ENCODE peak calls at places on chromosomes 4 and X, in ten cellular contexts. One of them, this sample, is unnamed.

GRCh38 chr4:33696066-33696465 is 2548.2 kb downstream of the ARAP2 start:
- DNase-seq in spleen: no peak
- DNase-seq in breast epithelium: no peak
- DNase-seq in tibial nerve: no peak
- DNase-seq in transverse colon: no peak
- DNase-seq in A549: no peak
- DNase-seq in heart left ventricle: no peak
- DNase-seq in right lobe of liver: no peak
- DNase-seq in sigmoid colon: no peak
- DNase-seq in esophagus squamous epithelium: no peak
- DNase-seq in this sample: no peak

GRCh38 chr4:80709082-80709869 is 321.2 kb upstream of the BMP3 start:
- DNase-seq in right lobe of liver: no peak
- DNase-seq in sigmoid colon: no peak
- DNase-seq in transverse colon: no peak
- DNase-seq in spleen: no peak
- DNase-seq in esophagus squamous epithelium: no peak
- DNase-seq in A549: no peak
- DNase-seq in breast epithelium: no peak
- DNase-seq in heart left ventricle: no peak
- DNase-seq in tibial nerve: no peak
- DNase-seq in this sample: no peak

GRCh38 chr4:106541253-106541652 is 172.7 kb upstream of the GIMD1 start:
- DNase-seq in esophagus squamous epithelium: no peak
- DNase-seq in A549: no peak
- DNase-seq in spleen: no peak
- DNase-seq in heart left ventricle: no peak
- DNase-seq in sigmoid colon: no peak
- DNase-seq in right lobe of liver: no peak
- DNase-seq in breast epithelium: no peak
- DNase-seq in transverse colon: no peak
- DNase-seq in tibial nerve: no peak
- DNase-seq in this sample: no peak

GRCh38 chr4:183563874-183564273 is 59.0 kb downstream of the ING2 start:
- DNase-seq in right lobe of liver: no peak
- DNase-seq in sigmoid colon: no peak
- DNase-seq in esophagus squamous epithelium: no peak
- DNase-seq in tibial nerve: peak
- DNase-seq in spleen: no peak
- DNase-seq in heart left ventricle: no peak
- DNase-seq in A549: no peak
- DNase-seq in transverse colon: no peak
- DNase-seq in breast epithelium: peak
- DNase-seq in this sample: no peak

GRCh38 chr4:7017446-7018048 is 25.6 kb upstream of the TADA2B start:
- DNase-seq in right lobe of liver: no peak
- DNase-seq in sigmoid colon: no peak
- DNase-seq in spleen: no peak
- DNase-seq in transverse colon: no peak
- DNase-seq in tibial nerve: no peak
- DNase-seq in esophagus squamous epithelium: no peak
- DNase-seq in A549: no peak
- DNase-seq in heart left ventricle: no peak
- DNase-seq in breast epithelium: no peak
- DNase-seq in this sample: no peak

GRCh38 chr4:100049872-100050271 is 99.8 kb upstream of the H2AZ1 start:
- DNase-seq in transverse colon: no peak
- DNase-seq in heart left ventricle: no peak
- DNase-seq in esophagus squamous epithelium: no peak
- DNase-seq in sigmoid colon: no peak
- DNase-seq in right lobe of liver: no peak
- DNase-seq in spleen: no peak
- DNase-seq in breast epithelium: no peak
- DNase-seq in tibial nerve: no peak
- DNase-seq in A549: no peak
- DNase-seq in this sample: no peak

GRCh38 chr4:172813359-172813923 is 355.2 kb upstream of the GALNT7 start:
- DNase-seq in right lobe of liver: no peak
- DNase-seq in esophagus squamous epithelium: no peak
- DNase-seq in sigmoid colon: no peak
- DNase-seq in tibial nerve: no peak
- DNase-seq in spleen: no peak
- DNase-seq in transverse colon: no peak
- DNase-seq in breast epithelium: no peak
- DNase-seq in A549: no peak
- DNase-seq in heart left ventricle: no peak
- DNase-seq in this sample: no peak

GRCh38 chr4:5810151-5810550 is 82.7 kb downstream of the CRMP1 start:
- DNase-seq in breast epithelium: no peak
- DNase-seq in transverse colon: no peak
- DNase-seq in esophagus squamous epithelium: no peak
- DNase-seq in right lobe of liver: no peak
- DNase-seq in tibial nerve: no peak
- DNase-seq in A549: no peak
- DNase-seq in heart left ventricle: no peak
- DNase-seq in spleen: peak
- DNase-seq in sigmoid colon: peak
- DNase-seq in this sample: peak

GRCh38 chr4:22490718-22491330 is 25.0 kb downstream of the ADGRA3 start:
- DNase-seq in heart left ventricle: no peak
- DNase-seq in A549: no peak
- DNase-seq in esophagus squamous epithelium: no peak
- DNase-seq in tibial nerve: no peak
- DNase-seq in right lobe of liver: no peak
- DNase-seq in spleen: no peak
- DNase-seq in sigmoid colon: no peak
- DNase-seq in breast epithelium: no peak
- DNase-seq in transverse colon: peak
- DNase-seq in this sample: peak

GRCh38 chrX:124726881-124727280 is 380.5 kb downstream of the SH2D1A start:
- DNase-seq in spleen: no peak
- DNase-seq in right lobe of liver: no peak
- DNase-seq in heart left ventricle: no peak
- DNase-seq in A549: no peak
- DNase-seq in transverse colon: no peak
- DNase-seq in esophagus squamous epithelium: no peak
- DNase-seq in breast epithelium: no peak
- DNase-seq in tibial nerve: no peak
- DNase-seq in sigmoid colon: no peak
- DNase-seq in this sample: no peak

GRCh38 chrX:139924696-139925094 is 8.2 kb downstream of the ATP11C start:
- DNase-seq in tibial nerve: no peak
- DNase-seq in sigmoid colon: no peak
- DNase-seq in breast epithelium: no peak
- DNase-seq in esophagus squamous epithelium: no peak
- DNase-seq in spleen: no peak
- DNase-seq in transverse colon: no peak
- DNase-seq in right lobe of liver: no peak
- DNase-seq in heart left ventricle: no peak
- DNase-seq in A549: no peak
- DNase-seq in this sample: no peak

GRCh38 chr4:28444886-28445496 is 1584.3 kb downstream of the STIM2 start:
- DNase-seq in A549: no peak
- DNase-seq in spleen: no peak
- DNase-seq in tibial nerve: no peak
- DNase-seq in esophagus squamous epithelium: no peak
- DNase-seq in heart left ventricle: no peak
- DNase-seq in right lobe of liver: no peak
- DNase-seq in transverse colon: no peak
- DNase-seq in sigmoid colon: no peak
- DNase-seq in breast epithelium: no peak
- DNase-seq in this sample: no peak

GRCh38 chr4:47011189-47011518 is 17.8 kb upstream of the GABRA4 start:
- DNase-seq in right lobe of liver: no peak
- DNase-seq in sigmoid colon: no peak
- DNase-seq in spleen: no peak
- DNase-seq in esophagus squamous epithelium: no peak
- DNase-seq in heart left ventricle: no peak
- DNase-seq in transverse colon: no peak
- DNase-seq in breast epithelium: no peak
- DNase-seq in A549: no peak
- DNase-seq in tibial nerve: no peak
- DNase-seq in this sample: no peak

GRCh38 chrX:78708830-78709229 is 38.7 kb upstream of the LPAR4 start:
- DNase-seq in esophagus squamous epithelium: no peak
- DNase-seq in A549: no peak
- DNase-seq in transverse colon: no peak
- DNase-seq in heart left ventricle: no peak
- DNase-seq in tibial nerve: peak
- DNase-seq in sigmoid colon: peak
- DNase-seq in breast epithelium: no peak
- DNase-seq in right lobe of liver: no peak
- DNase-seq in spleen: no peak
- DNase-seq in this sample: no peak

GRCh38 chr4:182939680-182940079 is 22.5 kb upstream of the DCTD start:
- DNase-seq in heart left ventricle: no peak
- DNase-seq in breast epithelium: no peak
- DNase-seq in sigmoid colon: no peak
- DNase-seq in spleen: no peak
- DNase-seq in A549: no peak
- DNase-seq in esophagus squamous epithelium: no peak
- DNase-seq in transverse colon: no peak
- DNase-seq in tibial nerve: no peak
- DNase-seq in right lobe of liver: no peak
- DNase-seq in this sample: no peak

GRCh38 chr4:68407868-68408190 is 39.4 kb upstream of the TMPRSS11E start:
- DNase-seq in A549: no peak
- DNase-seq in heart left ventricle: no peak
- DNase-seq in tibial nerve: no peak
- DNase-seq in sigmoid colon: no peak
- DNase-seq in esophagus squamous epithelium: no peak
- DNase-seq in spleen: no peak
- DNase-seq in transverse colon: no peak
- DNase-seq in breast epithelium: no peak
- DNase-seq in right lobe of liver: no peak
- DNase-seq in this sample: no peak

GRCh38 chr4:6606465-6607235 is 31.7 kb downstream of the MAN2B2 start:
- DNase-seq in A549: no peak
- DNase-seq in breast epithelium: no peak
- DNase-seq in tibial nerve: no peak
- DNase-seq in spleen: no peak
- DNase-seq in right lobe of liver: no peak
- DNase-seq in transverse colon: no peak
- DNase-seq in sigmoid colon: no peak
- DNase-seq in esophagus squamous epithelium: no peak
- DNase-seq in heart left ventricle: no peak
- DNase-seq in this sample: no peak

GRCh38 chr4:31089815-31090214 is 369.6 kb downstream of the PCDH7 start:
- DNase-seq in spleen: no peak
- DNase-seq in heart left ventricle: peak
- DNase-seq in sigmoid colon: no peak
- DNase-seq in right lobe of liver: no peak
- DNase-seq in tibial nerve: no peak
- DNase-seq in breast epithelium: no peak
- DNase-seq in transverse colon: no peak
- DNase-seq in esophagus squamous epithelium: no peak
- DNase-seq in A549: no peak
- DNase-seq in this sample: no peak

DNA sequence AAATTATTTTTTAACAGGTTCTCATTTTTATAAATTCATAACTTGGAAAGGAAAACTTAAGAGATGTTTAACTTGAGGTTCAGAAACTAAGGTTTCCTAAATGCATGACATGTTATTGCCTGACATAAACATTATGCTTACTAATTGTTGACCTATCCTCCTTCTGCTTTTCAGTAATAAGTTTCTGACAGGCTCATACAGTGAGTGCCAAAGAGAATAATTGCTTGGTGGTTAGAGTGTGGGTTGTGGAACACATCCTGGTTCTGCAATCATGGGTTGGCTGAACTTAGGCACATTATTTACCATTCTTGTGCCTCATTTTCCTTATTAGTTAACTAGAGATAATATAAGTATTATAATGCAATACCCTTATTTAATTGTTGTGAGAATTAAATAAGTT is 56.5 kb downstream of the BMPR1B start:
- DNase-seq in heart left ventricle: no peak
- DNase-seq in tibial nerve: no peak
- DNase-seq in transverse colon: no peak
- DNase-seq in right lobe of liver: no peak
- DNase-seq in esophagus squamous epithelium: no peak
- DNase-seq in breast epithelium: no peak
- DNase-seq in sigmoid colon: no peak
- DNase-seq in A549: no peak
- DNase-seq in spleen: no peak
- DNase-seq in this sample: no peak
- H3K27ac ChIP-seq in heart left ventricle: no peak
- H3K27ac ChIP-seq in tibial nerve: no peak
- H3K27ac ChIP-seq in transverse colon: no peak
- H3K27ac ChIP-seq in right lobe of liver: no peak
- H3K27ac ChIP-seq in esophagus squamous epithelium: no peak
- H3K27ac ChIP-seq in breast epithelium: no peak
- H3K27ac ChIP-seq in sigmoid colon: no peak
- H3K27ac ChIP-seq in A549: no peak
- H3K27ac ChIP-seq in spleen: no peak
- H3K27ac ChIP-seq in this sample: no peak

GRCh38 chrX:12956704-12957541 is 18.0 kb upstream of the TMSB4X start:
- DNase-seq in heart left ventricle: no peak
- DNase-seq in right lobe of liver: no peak
- DNase-seq in spleen: no peak
- DNase-seq in sigmoid colon: no peak
- DNase-seq in tibial nerve: no peak
- DNase-seq in esophagus squamous epithelium: no peak
- DNase-seq in A549: peak
- DNase-seq in breast epithelium: no peak
- DNase-seq in transverse colon: no peak
- DNase-seq in this sample: no peak
- TF ChIP-seq POLR2A in heart left ventricle: no peak
- TF ChIP-seq POLR2A in right lobe of liver: no peak
- TF ChIP-seq POLR2A in spleen: no peak
- TF ChIP-seq POLR2A in sigmoid colon: no peak
- TF ChIP-seq POLR2A in tibial nerve: no peak
- TF ChIP-seq POLR2A in esophagus squamous epithelium: peak
- TF ChIP-seq POLR2A in A549: no peak
- TF ChIP-seq POLR2A in breast epithelium: no peak
- TF ChIP-seq POLR2A in transverse colon: peak
- TF ChIP-seq POLR2A in this sample: no peak

GRCh38 chrX:137432609-137433008 is 133.3 kb upstream of the ZIC3 start:
- DNase-seq in tibial nerve: no peak
- DNase-seq in heart left ventricle: no peak
- DNase-seq in sigmoid colon: no peak
- DNase-seq in transverse colon: no peak
- DNase-seq in right lobe of liver: no peak
- DNase-seq in A549: no peak
- DNase-seq in spleen: no peak
- DNase-seq in breast epithelium: no peak
- DNase-seq in esophagus squamous epithelium: no peak
- DNase-seq in this sample: no peak
- TF ChIP-seq CTCF in tibial nerve: no peak
- TF ChIP-seq CTCF in heart left ventricle: no peak
- TF ChIP-seq CTCF in sigmoid colon: peak
- TF ChIP-seq CTCF in transverse colon: no peak
- TF ChIP-seq CTCF in right lobe of liver: peak
- TF ChIP-seq CTCF in A549: no peak
- TF ChIP-seq CTCF in spleen: no peak
- TF ChIP-seq CTCF in breast epithelium: no peak
- TF ChIP-seq CTCF in esophagus squamous epithelium: no peak
- TF ChIP-seq CTCF in this sample: no peak

DNA sequence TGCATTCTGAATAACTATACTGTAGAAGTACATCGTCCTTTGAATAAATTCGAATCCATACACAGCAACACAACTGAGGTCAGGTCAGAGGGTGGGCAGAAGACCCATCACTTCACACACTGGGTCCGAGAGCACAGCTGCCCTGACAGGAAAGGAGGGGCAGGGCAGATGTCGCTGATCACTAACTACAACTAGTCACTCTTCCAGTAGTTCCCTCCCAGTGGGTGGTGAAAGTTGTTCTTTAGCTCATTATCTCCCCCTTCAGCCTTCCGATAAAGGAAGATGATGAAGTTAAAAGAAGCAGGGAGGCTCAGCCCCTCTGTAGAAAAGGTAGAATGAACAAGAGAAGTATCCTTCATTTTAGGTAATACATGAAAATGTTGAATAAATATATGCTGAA is 278.9 kb downstream of the INPP4B start:
- DNase-seq in breast epithelium: no peak
- DNase-seq in right lobe of liver: no peak
- DNase-seq in sigmoid colon: no peak
- DNase-seq in heart left ventricle: no peak
- DNase-seq in A549: peak
- DNase-seq in spleen: peak
- DNase-seq in esophagus squamous epithelium: no peak
- DNase-seq in transverse colon: peak
- DNase-seq in tibial nerve: no peak
- DNase-seq in this sample: peak
- H3K27ac ChIP-seq in breast epithelium: peak
- H3K27ac ChIP-seq in right lobe of liver: no peak
- H3K27ac ChIP-seq in sigmoid colon: no peak
- H3K27ac ChIP-seq in heart left ventricle: no peak
- H3K27ac ChIP-seq in A549: peak
- H3K27ac ChIP-seq in spleen: peak
- H3K27ac ChIP-seq in esophagus squamous epithelium: peak
- H3K27ac ChIP-seq in transverse colon: peak
- H3K27ac ChIP-seq in tibial nerve: peak
- H3K27ac ChIP-seq in this sample: peak

This sample was measured in Peyer's patch.